ENCODE peak calls at places on chromosomes 12 and 14, in five cellular contexts. Q, L, X, B and I are unnamed samples.

GRCh38 chr12:131928080-131928764 is 854 bp upstream of the PUS1 start:
- DNase-seq in B (no peak), X (no peak), L (no peak), Q (peak; percentile 51), I (no peak)

GRCh38 chr12:26896913-26897312 is 40.9 kb downstream of the INTS13 start:
- DNase-seq in X (no peak), Q (no peak), L (no peak), B (no peak), I (no peak)

GRCh38 chr14:79294506-79294905 is 916.8 kb downstream of the DIO2 start:
- DNase-seq in X (no peak), L (no peak), Q (no peak), B (no peak), I (no peak)

GRCh38 chr14:91067186-91067585 is 6.7 kb upstream of the RPS6KA5 start:
- DNase-seq in Q (no peak), B (no peak), L (no peak), X (no peak), I (peak; percentile 11)

GRCh38 chr12:128829870-128830504 is 6.2 kb upstream of the SLC15A4 start:
- DNase-seq in X (peak; percentile 75), L (no peak), B (peak; percentile 72), Q (no peak), I (peak; percentile 95)

GRCh38 chr12:33330940-33331339 is 108.7 kb downstream of the SYT10 start:
- DNase-seq in Q (no peak), B (no peak), L (no peak), X (no peak), I (no peak)

GRCh38 chr12:12226187-12226586 is 40.7 kb downstream of the LRP6 start:
- DNase-seq in Q (no peak), B (no peak), X (no peak), L (no peak), I (no peak)

GRCh38 chr12:27696864-27697564 is 767 bp downstream of the REP15 start:
- DNase-seq in X (no peak), B (no peak), Q (no peak), L (no peak), I (no peak)

GRCh38 chr12:12190087-12190809 is 76.6 kb downstream of the LRP6 start:
- DNase-seq in X (no peak), Q (no peak), B (no peak), L (no peak), I (no peak)

GRCh38 chr14:103348154-103348553 is 14.1 kb downstream of the EIF5 start:
- DNase-seq in L (no peak), B (no peak), X (no peak), Q (no peak), I (no peak)

GRCh38 chr14:103346286-103346685 is 12.2 kb downstream of the EIF5 start:
- DNase-seq in X (no peak), B (peak; percentile 73), Q (no peak), L (no peak), I (no peak)

GRCh38 chr14:103353391-103353790 is 19.4 kb downstream of the EIF5 start:
- DNase-seq in X (no peak), L (no peak), B (no peak), Q (no peak), I (no peak)

GRCh38 chr14:103347091-103347815 is 13.2 kb downstream of the EIF5 start:
- DNase-seq in Q (peak; percentile 51), B (peak; percentile 50), X (no peak), L (no peak), I (no peak)

DNA sequence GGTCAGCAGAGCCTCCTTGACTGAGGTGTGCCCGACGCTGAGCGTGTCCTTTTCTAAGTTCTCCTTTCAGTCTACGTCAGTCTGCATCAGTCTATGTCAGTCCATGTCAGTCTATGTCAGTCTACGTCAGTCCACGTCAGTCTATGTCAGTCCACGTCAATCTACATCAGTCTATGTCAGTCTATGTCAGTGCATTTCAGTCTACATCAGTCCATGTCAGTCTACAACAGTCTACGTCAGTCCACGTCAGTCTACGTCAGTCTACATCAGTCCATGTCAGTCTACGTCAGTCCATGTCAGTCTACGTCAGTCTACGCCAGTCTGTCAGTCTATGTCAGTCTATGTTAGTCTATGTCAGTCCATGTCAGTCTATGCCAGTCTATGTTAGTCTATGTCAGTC is 15.9 kb downstream of the EIF5 start:
- DNase-seq in B (no peak), X (no peak), L (no peak), Q (no peak), I (no peak)
- H2AFZ ChIP-seq in B (no peak overlapping the region), X (no peak overlapping the region), L (no peak overlapping the region), Q (no peak overlapping the region), I (no peak overlapping the region)

GRCh38 chr12:90851800-90852718 is 102.9 kb downstream of the CCER1 start:
- DNase-seq in L (no peak), B (no peak), Q (no peak), X (no peak), I (no peak)
- H3K9me2 ChIP-seq in L (no peaks in the 10 kb centered on the region), B (no peaks in the 10 kb centered on the region), Q (no peaks in the 10 kb centered on the region), X (no peaks in the 10 kb centered on the region), I (no peaks in the 10 kb centered on the region)

DNA sequence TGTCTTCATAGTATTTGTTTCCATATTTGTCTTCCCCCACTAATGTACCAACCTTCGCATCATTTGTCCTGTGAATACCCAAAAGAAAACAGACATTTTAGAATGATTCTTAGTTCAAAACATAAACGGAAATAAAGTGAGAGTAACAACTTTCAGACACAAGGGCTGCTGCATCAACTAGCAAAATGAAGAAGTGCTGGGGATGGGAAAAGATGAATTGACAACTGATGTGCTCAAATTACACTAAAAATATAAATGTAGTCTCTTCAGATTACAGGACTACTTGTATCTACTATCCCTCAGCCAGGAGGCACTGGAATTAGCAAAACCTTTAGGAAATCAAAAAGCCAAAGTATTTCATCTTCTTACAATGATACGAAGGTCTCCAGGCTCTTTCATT is 743 bp downstream of the NDUFA12 start:
- DNase-seq in L (no peak), X (no peak), B (peak; percentile 61), Q (no peak), I (peak; percentile 15)
- H3K27ac ChIP-seq in L (peak overlapping the region; percentile 67), X (peak overlapping the region; percentile 62), B (peak overlapping the region; percentile 76), Q (peak overlapping the region; percentile 72), I (peak overlapping the region; percentile 56)

DNA sequence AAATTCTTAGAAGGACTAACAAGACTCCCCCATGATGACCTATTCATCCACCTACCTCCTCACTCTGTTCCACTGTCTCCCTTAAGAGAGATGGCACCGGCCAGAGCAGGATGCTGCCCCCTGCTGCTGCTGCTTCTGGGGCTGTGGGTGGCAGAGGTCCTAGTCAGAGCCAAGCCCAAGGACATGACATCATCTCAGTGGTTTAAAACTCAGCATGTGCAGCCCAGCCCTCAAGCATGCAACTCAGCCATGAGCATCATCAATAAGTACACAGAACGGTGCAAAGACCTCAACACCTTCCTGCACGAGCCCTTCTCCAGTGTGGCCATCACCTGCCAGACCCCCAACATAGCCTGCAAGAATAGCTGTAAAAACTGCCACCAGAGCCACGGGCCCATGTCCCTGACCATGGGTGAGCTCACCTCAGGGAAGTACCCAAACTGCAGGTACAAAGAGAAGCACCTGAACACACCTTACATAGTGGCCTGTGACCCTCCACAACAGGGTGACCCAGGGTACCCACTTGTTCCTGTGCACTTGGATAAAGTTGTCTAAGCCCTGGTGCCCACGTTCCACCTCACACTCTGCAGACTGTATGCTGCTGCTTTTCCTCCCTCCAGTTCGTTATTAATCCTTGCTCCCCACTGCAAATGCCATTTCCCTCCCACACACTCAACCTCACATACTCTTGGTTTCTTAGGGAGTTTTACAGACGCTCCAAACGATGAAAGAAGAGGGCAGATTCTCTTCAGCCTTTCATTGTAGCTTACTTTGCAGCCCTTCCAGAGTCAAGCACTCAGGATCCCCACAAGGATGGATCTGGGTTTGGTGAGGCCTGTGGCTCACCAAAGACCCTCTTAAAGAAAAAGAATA is at the start of gene RNASE8:
- DNase-seq in L (no peak), Q (no peak), B (no peak), X (no peak), I (no peak)
- H2AFZ ChIP-seq in L (no peak within 1 kb of the TSS), Q (no peak within 1 kb of the TSS), B (no peak within 1 kb of the TSS), X (no peak within 1 kb of the TSS), I (no peak within 1 kb of the TSS)

GRCh38 chr12:112307219-112308062 is 74.8 kb downstream of the HECTD4 start:
- DNase-seq in Q (no peak), X (no peak), B (no peak), L (no peak), I (no peak)

GRCh38 chr12:112308184-112308583 is 74.0 kb downstream of the HECTD4 start:
- DNase-seq in Q (no peak), B (no peak), L (no peak), X (no peak), I (no peak)

GRCh38 chr12:112305951-112306350 is 76.3 kb downstream of the HECTD4 start:
- DNase-seq in L (no peak), B (no peak), X (no peak), Q (no peak), I (no peak)

GRCh38 chr12:112309797-112310196 is 72.4 kb downstream of the HECTD4 start:
- DNase-seq in X (no peak), B (no peak), L (no peak), Q (no peak), I (no peak)

GRCh38 chr12:112308652-112309051 is 73.6 kb downstream of the HECTD4 start:
- DNase-seq in Q (no peak), X (no peak), B (no peak), L (no peak), I (no peak)
- H3K9me2 ChIP-seq in Q (no peaks in the 10 kb centered on the region), X (no peaks in the 10 kb centered on the region), B (no peaks in the 10 kb centered on the region), L (no peaks in the 10 kb centered on the region), I (no peaks in the 10 kb centered on the region)

GRCh38 chr12:52685406-52685890 is 5.2 kb upstream of the KRT1 start:
- DNase-seq in Q (no peak), B (no peak), X (no peak), L (no peak), I (no peak)
- H3K27ac ChIP-seq in Q (no peak overlapping the region), B (no peak overlapping the region), X (no peak overlapping the region), L (no peak overlapping the region), I (no peak overlapping the region)

GRCh38 chr14:95232894-95233584 is 75.7 kb upstream of the DICER1 start:
- DNase-seq in B (peak; percentile 64), L (no peak), X (no peak), Q (no peak), I (no peak)
- H2AFZ ChIP-seq in B (no peak overlapping the region), L (no peak overlapping the region), X (no peak overlapping the region), Q (no peak overlapping the region), I (no peak overlapping the region)

GRCh38 chr12:21438643-21439042 is 1.2 kb downstream of the PYROXD1 start:
- DNase-seq in Q (no peak), L (no peak), B (no peak), X (no peak), I (peak; percentile 3)
- H3K9me2 ChIP-seq in Q (no peaks in the 10 kb centered on the region), L (no peaks in the 10 kb centered on the region), B (no peaks in the 10 kb centered on the region), X (no peaks in the 10 kb centered on the region), I (no peaks in the 10 kb centered on the region)

GRCh38 chr14:99910337-99911268 is 117.4 kb downstream of the EML1 start:
- DNase-seq in X (no peak), B (no peak), Q (no peak), L (no peak), I (no peak)
- H3K27ac ChIP-seq in X (no peak overlapping the region), B (no peak overlapping the region), Q (no peak overlapping the region), L (no peak overlapping the region), I (no peak overlapping the region)